ENCODE peak calls at places on chromosomes 7 and 10, in five cellular contexts. V is Panc1, Y is SK-N-SH, H is HCT116, E is endothelial cell of umbilical vein. L is an unnamed sample. For H3K4me1 and H3K36me3, the result is how much of the 10 kb centered on the place peaks cover.

GRCh38 chr7:132935608-132936007 is 146.3 kb downstream of the CHCHD3 start:
- DNase-seq in V (no peak), Y (no peak), H (no peak), E (no peak), L (no peak)

GRCh38 chr10:94351089-94351488 is 11.7 kb downstream of the NOC3L start:
- DNase-seq in V (no peak), Y (no peak), H (no peak), E (no peak), L (no peak)

GRCh38 chr10:70744617-70745138 is 40.5 kb downstream of the TBATA start:
- DNase-seq in V (no peak), Y (no peak), H (no peak), E (no peak), L (no peak)

GRCh38 chr7:157028528-157028903 is 18.1 kb upstream of the MNX1 start:
- DNase-seq in V (no peak), Y (no peak), H (no peak), E (no peak), L (no peak)

GRCh38 chr7:99123571-99124033 is 20.3 kb downstream of the SMURF1 start:
- DNase-seq in V (no peak), Y (no peak), H (no peak), E (peak), L (no peak)

GRCh38 chr10:47311900-47312662 is 10.2 kb upstream of the GDF2 start:
- DNase-seq in V (peak), Y (peak), H (peak), E (peak), L (peak)

GRCh38 chr7:6448943-6449543 is 1.3 kb upstream of the DAGLB start:
- DNase-seq in V (no peak), Y (no peak), H (no peak), E (no peak), L (no peak)

GRCh38 chr10:46216836-46217748 is 69.7 kb upstream of the ANTXRL start:
- DNase-seq in V (no peak), Y (peak), H (no peak), E (no peak), L (no peak)

GRCh38 chr7:79050592-79050991 is 402.9 kb downstream of the MAGI2 start:
- DNase-seq in V (no peak), Y (no peak), H (no peak), E (peak), L (no peak)

GRCh38 chr10:132885451-132886210 is 56.7 kb downstream of the CFAP46 start:
- DNase-seq in V (no peak), Y (no peak), H (no peak), E (no peak), L (peak)

GRCh38 chr10:102856758-102857424 is 2.8 kb downstream of the BORCS7 start:
- DNase-seq in V (no peak), Y (no peak), H (no peak), E (no peak), L (no peak)

GRCh38 chr7:150967332-150967731 is 10.8 kb downstream of the KCNH2 start:
- DNase-seq in V (no peak), Y (no peak), H (no peak), E (no peak), L (no peak)
- H3K4me1 ChIP-seq in V (under half), Y (under half), H (under half), E (under half), L (under half)

DNA sequence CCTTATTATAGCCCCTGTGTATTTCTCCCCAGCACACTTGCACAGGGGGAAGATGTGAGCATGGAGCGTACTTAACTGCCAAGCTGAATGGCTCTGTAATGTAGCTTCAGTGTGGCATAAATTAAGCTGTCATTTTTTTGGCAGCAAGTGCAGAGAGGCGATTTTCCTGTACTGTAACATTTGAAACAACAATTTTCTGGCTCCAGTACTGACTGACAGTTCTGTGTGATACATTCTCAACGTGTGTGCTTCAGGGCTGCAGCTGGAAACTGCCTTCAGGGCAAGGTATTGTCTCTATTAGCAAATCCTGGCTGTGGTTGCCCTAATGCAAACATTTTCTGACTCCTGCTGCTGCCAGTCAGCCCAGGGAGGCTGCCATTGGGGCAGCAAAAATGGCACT is 299.5 kb upstream of the SP4 start:
- DNase-seq in V (no peak), Y (no peak), H (no peak), E (peak), L (no peak)
- TF ChIP-seq POLR2AphosphoS5 in V (no peak), Y (no peak), H (no peak), E (no peak), L (no peak)

GRCh38 chr10:97072851-97073665 is 112.7 kb downstream of the SLIT1 start:
- DNase-seq in V (peak), Y (peak), H (peak), E (peak), L (peak)

GRCh38 chr10:97069576-97070362 is 116.0 kb downstream of the SLIT1 start:
- DNase-seq in V (peak), Y (no peak), H (peak), E (no peak), L (no peak)

GRCh38 chr10:97069026-97069425 is 116.7 kb downstream of the SLIT1 start:
- DNase-seq in V (no peak), Y (no peak), H (no peak), E (no peak), L (no peak)

GRCh38 chr10:97074256-97075145 is 111.3 kb downstream of the SLIT1 start:
- DNase-seq in V (no peak), Y (peak), H (no peak), E (no peak), L (no peak)

GRCh38 chr10:97071491-97071890 is 114.3 kb downstream of the SLIT1 start:
- DNase-seq in V (no peak), Y (no peak), H (no peak), E (no peak), L (no peak)
- H3K36me3 ChIP-seq in V (under half), Y (under half), H (under half), E (under half), L (under half)

GRCh38 chr7:27911920-27912319 is 172.0 kb downstream of the TAX1BP1 start:
- DNase-seq in V (no peak), Y (no peak), H (no peak), E (no peak), L (no peak)
- H3K4me1 ChIP-seq in V (under half), Y (under half), H (under half), E (under half), L (under half)

GRCh38 chr10:113183543-113183942 is 233.5 kb downstream of the TCF7L2 start:
- DNase-seq in V (no peak), Y (no peak), H (no peak), E (no peak), L (no peak)

GRCh38 chr10:113187066-113187777 is 237.2 kb downstream of the TCF7L2 start:
- DNase-seq in V (no peak), Y (peak), H (no peak), E (no peak), L (no peak)
- TF ChIP-seq POLR2AphosphoS5 in V (no peak), Y (no peak), H (no peak), E (no peak), L (no peak)

GRCh38 chr10:112969131-112969530 is 19.1 kb downstream of the TCF7L2 start:
- DNase-seq in V (no peak), Y (no peak), H (no peak), E (no peak), L (no peak)

GRCh38 chr10:112964482-112964881 is 14.4 kb downstream of the TCF7L2 start:
- DNase-seq in V (no peak), Y (no peak), H (no peak), E (no peak), L (no peak)

GRCh38 chr10:112969542-112969941 is 19.5 kb downstream of the TCF7L2 start:
- DNase-seq in V (no peak), Y (no peak), H (no peak), E (no peak), L (no peak)

GRCh38 chr10:112966191-112966855 is 16.3 kb downstream of the TCF7L2 start:
- DNase-seq in V (no peak), Y (no peak), H (no peak), E (peak), L (no peak)

GRCh38 chr10:112967200-112967599 is 17.2 kb downstream of the TCF7L2 start:
- DNase-seq in V (no peak), Y (no peak), H (no peak), E (peak), L (no peak)
- H3K36me3 ChIP-seq in V (under half), Y (under half), H (half or more), E (under half), L (under half)